ENCODE peak calls at places on chromosomes 7 and 10, in six cellular contexts. V is neural progenitor cell, A is PC-3, B is neuronal stem cell, E is H1, L is HCT116. S is an unnamed sample.

GRCh38 chr7:144006029-144006428 is 5.9 kb downstream of the OR6B1 start:
- DNase-seq in E (no peak), L (no peak), B (no peak), A (no peak), V (no peak), S (no peak)

GRCh38 chr10:74760042-74760979 is 66.1 kb upstream of the KAT6B start:
- DNase-seq in A (peak; percentile 65), B (no peak), L (no peak), V (no peak), E (no peak), S (no peak)

GRCh38 chr10:88931548-88931947 is 21.0 kb downstream of the ACTA2 start:
- DNase-seq in B (no peak), L (no peak), A (no peak), E (no peak), V (no peak), S (no peak)

GRCh38 chr10:124622158-124622557 is 122.0 kb downstream of the FAM53B start:
- DNase-seq in E (no peak), B (no peak), V (no peak), L (no peak), A (no peak), S (no peak)

GRCh38 chr7:153043440-153043839 is 283.9 kb downstream of the ACTR3B start:
- DNase-seq in V (no peak), A (no peak), E (no peak), L (no peak), B (no peak), S (no peak)

GRCh38 chr7:156577645-156578577 is 62.7 kb upstream of the RNF32 start:
- DNase-seq in V (no peak), B (no peak), E (no peak), L (no peak), A (no peak), S (no peak)

GRCh38 chr10:14263041-14263440 is 67.7 kb downstream of the FRMD4A start:
- DNase-seq in A (no peak), V (no peak), B (no peak), E (no peak), L (no peak), S (no peak)

GRCh38 chr10:32005050-32005449 is 51.2 kb downstream of the KIF5B start:
- DNase-seq in B (no peak), V (peak; percentile 63), A (peak; percentile 72), L (peak; percentile 43), E (peak; percentile 57), S (no peak)

GRCh38 chr10:8004469-8005000 is 50.0 kb upstream of the GATA3 start:
- DNase-seq in L (no peak), A (no peak), E (no peak), V (no peak), B (no peak), S (no peak)

GRCh38 chr10:34726862-34727261 is 88.2 kb downstream of the PARD3 start:
- DNase-seq in E (no peak), V (no peak), L (no peak), A (no peak), B (no peak), S (no peak)

GRCh38 chr7:99393363-99394187 is 14.8 kb downstream of the PDAP1 start:
- DNase-seq in E (peak; percentile 93), L (no peak), V (peak; percentile 95), A (no peak), B (peak; percentile 74), S (peak; percentile 73)

GRCh38 chr10:87578160-87578559 is 73.5 kb downstream of the MINPP1 start:
- DNase-seq in A (no peak), L (no peak), E (no peak), B (no peak), V (no peak), S (no peak)

GRCh38 chr10:71259282-71259681 is 46.9 kb downstream of the UNC5B start:
- DNase-seq in L (no peak), E (no peak), B (no peak), A (no peak), V (no peak), S (no peak)

GRCh38 chr7:91243591-91244368 is 20.5 kb upstream of the FZD1 start:
- DNase-seq in L (no peak), A (no peak), E (no peak), B (no peak), V (no peak), S (no peak)

GRCh38 chr10:108132303-108132702 is 967.8 kb upstream of the SORCS1 start:
- DNase-seq in B (no peak), V (no peak), E (no peak), L (no peak), A (no peak), S (no peak)

GRCh38 chr7:48244902-48245301 is 73.6 kb downstream of the ABCA13 start:
- DNase-seq in L (no peak), A (peak; percentile 60), B (no peak), E (no peak), V (no peak), S (no peak)

GRCh38 chr10:86971146-86971991 is 3.1 kb downstream of the ADIRF start:
- DNase-seq in E (peak; percentile 77), A (peak; percentile 87), B (no peak), L (peak; percentile 88), V (peak; percentile 66), S (no peak)

GRCh38 chr10:69802424-69803161 is 887 bp downstream of the COL13A1 start:
- DNase-seq in A (peak; percentile 61), E (peak; percentile 72), B (peak; percentile 57), L (no peak), V (peak; percentile 82), S (no peak)

GRCh38 chr7:137909042-137909441 is 62.3 kb upstream of the DGKI start:
- DNase-seq in V (no peak), L (no peak), B (no peak), E (no peak), A (no peak), S (no peak)

GRCh38 chr7:46625032-46625431 is 704.0 kb upstream of the IGFBP3 start:
- DNase-seq in V (peak; percentile 8), L (no peak), B (no peak), E (no peak), A (no peak), S (no peak)

GRCh38 chr10:30755474-30755873 is 125.9 kb upstream of the LYZL2 start:
- DNase-seq in V (no peak), L (no peak), E (no peak), B (no peak), A (no peak), S (no peak)

GRCh38 chr10:92891885-92892705 is 43.8 kb downstream of the EXOC6 start:
- DNase-seq in A (peak; percentile 99), E (no peak), V (no peak), L (peak; percentile 96), B (no peak), S (peak; percentile 33)

GRCh38 chr10:79328737-79329504 is 18.3 kb upstream of the PPIF start:
- DNase-seq in L (no peak), B (no peak), V (no peak), E (no peak), A (peak; percentile 91), S (no peak)

GRCh38 chr10:132869621-132870020 is 72.7 kb downstream of the CFAP46 start:
- DNase-seq in E (no peak), A (no peak), L (no peak), B (no peak), V (no peak), S (no peak)
- H3K9ac ChIP-seq in E (no peak overlapping the region), A (no peak overlapping the region), L (no peak overlapping the region), B (no peak overlapping the region), V (no peak overlapping the region), S (no peak overlapping the region)

DNA sequence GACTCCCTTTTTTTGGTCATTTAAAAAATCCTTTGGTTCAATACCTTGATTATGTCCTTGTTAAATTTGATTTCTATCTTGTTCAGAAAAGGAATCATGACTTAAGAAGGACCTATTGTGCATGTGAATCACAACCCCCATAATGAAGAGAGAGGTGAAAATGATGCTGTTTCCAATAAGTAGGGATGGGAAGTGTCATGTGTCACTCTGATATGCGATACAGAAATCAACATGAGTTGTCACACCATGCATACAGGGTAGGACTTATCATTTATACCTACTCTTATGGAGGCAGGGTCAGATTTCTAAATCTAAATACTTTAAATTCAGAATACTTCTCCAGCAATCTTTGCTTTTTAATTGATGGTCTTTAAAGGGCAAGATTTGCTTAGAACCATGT is 19.4 kb upstream of the DLX6 start:
- DNase-seq in B (no peak), V (no peak), L (no peak), E (no peak), A (no peak), S (no peak)
- H3K27me3 ChIP-seq in B (peaks cover 12% of the 10 kb centered on the region), V (peaks cover 79% of the 10 kb centered on the region), L (peaks cover 66% of the 10 kb centered on the region), E (peaks cover 24% of the 10 kb centered on the region), A (peaks cover 4% of the 10 kb centered on the region), S (peaks cover 45% of the 10 kb centered on the region)

GRCh38 chr10:48670978-48671913 is 13.4 kb upstream of the WDFY4 start:
- DNase-seq in B (peak; percentile 32), L (no peak), E (peak; percentile 63), A (no peak), V (peak; percentile 81), S (no peak)
- H3K9ac ChIP-seq in B (no peak overlapping the region), L (no peak overlapping the region), E (no peak overlapping the region), A (no peak overlapping the region), V (no peak overlapping the region), S (peak overlapping the region; percentile 59)

DNA sequence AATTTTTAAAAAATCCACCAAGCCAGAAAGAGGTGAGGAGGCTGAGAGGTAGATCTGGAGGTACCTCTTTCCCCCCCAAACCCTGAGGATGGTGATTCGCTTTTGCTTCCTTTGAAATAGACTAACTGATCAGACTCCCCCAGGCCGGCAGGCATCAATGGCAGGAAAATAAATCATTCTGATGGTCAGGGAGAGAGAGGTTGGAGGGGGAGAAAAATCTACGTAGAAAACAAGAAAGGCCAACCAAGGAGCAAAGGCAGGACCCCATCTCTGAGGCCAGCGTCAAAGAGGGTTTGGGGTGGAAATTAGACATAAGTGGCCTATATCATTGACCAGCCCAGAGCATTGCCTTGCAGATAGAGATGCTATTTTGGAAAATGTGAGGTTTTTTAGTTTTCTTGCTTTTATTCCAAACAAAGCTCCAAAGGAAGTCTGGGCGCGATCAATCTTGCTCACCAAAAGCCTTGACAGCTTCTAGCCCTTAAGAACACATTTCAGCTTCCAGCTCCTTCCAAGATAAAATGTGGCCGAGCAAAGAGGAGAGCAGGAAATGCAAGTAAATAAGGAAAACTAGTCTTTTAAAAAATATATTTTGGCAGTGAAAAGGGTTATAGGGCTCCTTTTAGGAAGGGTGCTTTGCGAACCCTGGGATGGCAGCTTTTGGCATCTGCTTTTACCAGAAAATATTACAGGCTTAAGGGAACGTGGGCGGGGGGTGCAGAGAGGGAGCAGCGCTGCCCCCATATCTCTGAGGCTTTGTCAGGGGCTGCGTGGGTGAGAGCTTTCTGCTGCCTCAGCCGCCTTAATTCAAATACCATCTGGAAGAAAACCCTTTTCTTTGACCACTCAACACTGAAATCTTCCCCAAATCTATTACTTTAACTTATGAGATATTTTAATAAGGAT is 2.0 kb upstream of the HOXA2 start:
- DNase-seq in L (no peak), E (no peak), V (no peak), A (no peak), B (no peak), S (no peak)
- H3K27me3 ChIP-seq in L (no peaks in the 10 kb centered on the region), E (peaks cover 94% of the 10 kb centered on the region), V (peaks cover 100% of the 10 kb centered on the region), A (no peaks in the 10 kb centered on the region), B (peaks cover 69% of the 10 kb centered on the region), S (peaks cover 100% of the 10 kb centered on the region)

S was measured in NT2/D1.